ENCODE peak calls at places on chromosomes 13 and 19, in ten cellular contexts. T is brain microvascular endothelial cell, J is A549, L is colonic mucosa, H is H9, W is lower lobe of right lung, N is WERI-Rb-1, Q is esophagus muscularis mucosa, X is cardiac muscle cell, I is hepatocyte. R is an unnamed sample.

GRCh38 chr13:80069374-80069773 is 271.6 kb downstream of the SPRY2 start:
- DNase-seq in T (no peak), J (no peak), L (no peak), H (no peak), W (no peak), N (no peak), Q (no peak), X (no peak), I (no peak), R (no peak)

GRCh38 chr19:58518261-58519086 is 1.1 kb downstream of the ZBTB45 start:
- DNase-seq in T (no peak), J (no peak), L (peak; percentile 52), H (peak; percentile 32), W (peak; percentile 56), N (no peak), Q (no peak), X (no peak), I (no peak), R (no peak)

GRCh38 chr13:27835799-27836198 is 43.5 kb downstream of the GSX1 start:
- DNase-seq in T (no peak), J (no peak), L (no peak), H (no peak), W (no peak), N (no peak), Q (no peak), X (no peak), I (no peak), R (no peak)

GRCh38 chr13:52454459-52454824 is 836 bp upstream of the CKAP2 start:
- DNase-seq in T (no peak), J (peak; percentile 4), L (peak; percentile 45), H (peak; percentile 27), W (no peak), N (no peak), Q (no peak), X (no peak), I (peak; percentile 29), R (peak; percentile 44)

GRCh38 chr19:50819636-50820035 is 4.0 kb downstream of the KLK1 start:
- DNase-seq in T (no peak), J (no peak), L (no peak), H (no peak), W (no peak), N (no peak), Q (no peak), X (no peak), I (no peak), R (no peak)

GRCh38 chr13:68173111-68173510 is 943.0 kb upstream of the PCDH9 start:
- DNase-seq in T (peak; percentile 6), J (no peak), L (no peak), H (no peak), W (no peak), N (no peak), Q (no peak), X (no peak), I (no peak), R (no peak)

GRCh38 chr19:9128171-9128570 is 1.4 kb upstream of the OR7G3 start:
- DNase-seq in T (peak; percentile 48), J (peak; percentile 28), L (no peak), H (no peak), W (no peak), N (no peak), Q (no peak), X (peak; percentile 70), I (no peak), R (peak; percentile 81)

GRCh38 chr13:97321616-97322321 is 99.6 kb downstream of the MBNL2 start:
- DNase-seq in T (no peak), J (no peak), L (no peak), H (no peak), W (no peak), N (no peak), Q (peak; percentile 29), X (no peak), I (no peak), R (no peak)

GRCh38 chr13:113923376-113924063 is 50.4 kb downstream of the C13orf46 start:
- DNase-seq in T (no peak), J (no peak), L (no peak), H (peak; percentile 15), W (no peak), N (peak; percentile 6), Q (no peak), X (no peak), I (no peak), R (no peak)

GRCh38 chr19:30074741-30075460 is 132.9 kb downstream of the URI1 start:
- DNase-seq in T (no peak), J (no peak), L (no peak), H (no peak), W (no peak), N (no peak), Q (no peak), X (no peak), I (no peak), R (no peak)

GRCh38 chr13:59208405-59209195 is 955.1 kb downstream of the DIAPH3 start:
- DNase-seq in T (no peak), J (no peak), L (no peak), H (no peak), W (no peak), N (no peak), Q (no peak), X (peak; percentile 25), I (no peak), R (no peak)

GRCh38 chr19:10510301-10510802 is 6.9 kb downstream of the S1PR5 start:
- DNase-seq in T (no peak), J (no peak), L (no peak), H (peak; percentile 74), W (no peak), N (peak; percentile 69), Q (no peak), X (no peak), I (peak; percentile 30), R (peak; percentile 45)

GRCh38 chr13:41613984-41614581 is 156.7 kb downstream of the RGCC start:
- DNase-seq in T (peak; percentile 82), J (no peak), L (no peak), H (no peak), W (peak; percentile 52), N (no peak), Q (no peak), X (peak; percentile 93), I (peak; percentile 33), R (no peak)

GRCh38 chr13:41018583-41018909 is 570 bp downstream of the ELF1 start:
- DNase-seq in T (no peak), J (no peak), L (no peak), H (no peak), W (no peak), N (no peak), Q (no peak), X (no peak), I (no peak), R (no peak)

GRCh38 chr13:77300176-77301141 is 26.4 kb downstream of the MYCBP2 start:
- DNase-seq in T (peak; percentile 74), J (peak; percentile 16), L (no peak), H (no peak), W (no peak), N (no peak), Q (no peak), X (peak; percentile 81), I (peak; percentile 28), R (peak; percentile 20)

GRCh38 chr13:60733933-60734332 is 336.9 kb downstream of the TDRD3 start:
- DNase-seq in T (no peak), J (no peak), L (no peak), H (no peak), W (no peak), N (no peak), Q (no peak), X (no peak), I (no peak), R (no peak)

GRCh38 chr13:21670883-21671792 is at the start of gene FGF9:
- DNase-seq in T (peak; percentile 29), J (peak; percentile 69), L (peak; percentile 85), H (peak; percentile 88), W (peak; percentile 85), N (peak; percentile 71), Q (no peak), X (peak; percentile 82), I (peak; percentile 92), R (peak; percentile 71)

DNA sequence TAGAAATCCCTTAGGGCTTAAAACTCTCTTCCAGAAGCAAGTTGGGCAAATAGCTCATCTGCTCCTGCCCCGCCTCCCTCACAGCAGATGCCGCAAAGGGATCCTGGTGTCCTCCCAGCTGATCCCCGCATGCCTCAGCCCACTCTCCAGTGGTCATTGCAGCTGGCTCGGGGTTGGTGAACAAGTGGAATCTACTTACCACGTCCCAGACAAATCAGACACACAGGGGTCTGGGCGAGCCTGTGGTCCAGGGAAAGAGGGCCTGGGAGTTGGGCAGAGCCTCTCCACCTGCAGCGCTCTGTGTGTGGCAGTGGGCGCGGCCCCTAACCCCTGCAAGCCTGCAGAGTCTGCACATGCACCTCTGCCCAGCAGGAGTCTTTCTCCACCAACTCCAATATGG is 10.8 kb upstream of the C19orf33 start:
- DNase-seq in T (no peak), J (no peak), L (no peak), H (no peak), W (no peak), N (peak; percentile 73), Q (no peak), X (no peak), I (no peak), R (no peak)
- H3K27ac ChIP-seq in T (no peak overlapping the region), J (no peak overlapping the region), L (no peak overlapping the region), H (no peak overlapping the region), W (no peak overlapping the region), N (peak overlapping the region; percentile 80), Q (no peak overlapping the region), X (no peak overlapping the region), I (no peak overlapping the region), R (peak overlapping the region; percentile 99)

GRCh38 chr19:38467541-38468525 is 34.3 kb downstream of the RYR1 start:
- DNase-seq in T (no peak), J (no peak), L (no peak), H (no peak), W (no peak), N (no peak), Q (no peak), X (no peak), I (no peak), R (no peak)
- TF ChIP-seq CTCF in T (no peak), J (no peak), L (no peak), H (no peak), W (no peak), N (no peak), Q (no peak), X (no peak), I (no peak), R (no peak)

DNA sequence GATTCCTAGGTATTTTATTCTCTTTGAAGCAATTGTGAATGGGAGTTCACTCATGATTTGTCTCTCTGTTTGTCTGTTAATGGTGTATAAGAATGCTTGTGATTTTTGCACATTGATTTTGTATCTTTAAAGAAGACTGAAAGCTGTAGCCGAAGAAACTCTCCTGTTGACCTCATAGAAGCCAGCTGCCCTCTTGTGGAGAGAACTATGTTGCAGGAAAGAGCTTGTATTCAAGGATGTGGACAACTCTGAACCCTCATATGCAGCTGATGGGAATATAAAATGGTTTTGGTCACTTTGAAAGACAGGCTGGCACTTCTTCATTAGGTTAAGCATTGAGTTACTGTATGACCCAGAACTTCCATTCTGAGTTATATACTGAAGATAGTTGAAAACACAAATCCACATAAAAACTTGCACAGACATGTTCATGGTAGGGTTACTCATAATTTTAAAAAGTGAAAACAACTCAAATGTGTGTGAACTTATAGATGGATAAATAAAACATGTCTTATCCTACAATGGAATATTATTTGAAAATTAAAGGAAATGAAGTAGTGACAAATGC is 65.8 kb upstream of the SLITRK6 start:
- DNase-seq in T (peak; percentile 11), J (peak; percentile 50), L (no peak), H (peak; percentile 31), W (no peak), N (peak; percentile 67), Q (no peak), X (peak; percentile 1), I (peak; percentile 34), R (peak; percentile 1)
- H3K27ac ChIP-seq in T (no peak overlapping the region), J (no peak overlapping the region), L (no peak overlapping the region), H (no peak overlapping the region), W (no peak overlapping the region), N (no peak overlapping the region), Q (no peak overlapping the region), X (no peak overlapping the region), I (no peak overlapping the region), R (no peak overlapping the region)

GRCh38 chr13:99617474-99618255 is 116.4 kb downstream of the TM9SF2 start:
- DNase-seq in T (peak; percentile 27), J (peak; percentile 67), L (peak; percentile 50), H (peak; percentile 66), W (no peak), N (peak; percentile 72), Q (no peak), X (peak; percentile 70), I (peak; percentile 86), R (no peak)
- TF ChIP-seq CTCF in T (peak; percentile 93), J (peak; percentile 75), L (peak; percentile 33), H (peak; percentile 98), W (peak; percentile 38), N (peak; percentile 97), Q (peak; percentile 45), X (peak; percentile 89), I (peak; percentile 81), R (no peak)